ENCODE peak calls at places on chromosomes 11 and 22, in eight cellular contexts. V is ELR; U is colonic mucosa; X is HT-29; C is activated naive CD8-positive, alpha-beta T cell treated with anti-CD3 and anti-CD28 coated beads, Interleukin-2, amount 10 ng/mL, durations not matched to agents 7 days and 5 days; M is NCI-H510A treated with DMSO at 0.1 percent for 48 hours; F is lung; S is T-helper 9 cell. W is an unnamed sample.

GRCh38 chr11:61682093-61682732 is 2.0 kb downstream of the DAGLA start:
- DNase-seq in C (peak; percentile 28), F (no peak), V (peak; percentile 27), S (no peak), X (peak; percentile 50), U (peak; percentile 65), M (peak; percentile 44), W (no peak)

GRCh38 chr11:128235958-128236357 is 351.4 kb downstream of the ETS1 start:
- DNase-seq in X (no peak), V (no peak), C (no peak), U (no peak), M (peak; percentile 77), S (no peak), F (no peak), W (no peak)

GRCh38 chr11:11594162-11594561 is 27.6 kb downstream of the GALNT18 start:
- DNase-seq in U (no peak), X (no peak), C (no peak), F (no peak), S (no peak), V (no peak), M (no peak), W (no peak)

GRCh38 chr11:13664351-13664750 is 4.1 kb upstream of the FAR1 start:
- DNase-seq in S (no peak), V (no peak), U (no peak), F (no peak), X (no peak), C (no peak), M (no peak), W (no peak)

GRCh38 chr22:44671742-44672141 is 30.3 kb upstream of the PRR5 start:
- DNase-seq in M (peak; percentile 28), X (no peak), C (no peak), S (no peak), F (no peak), U (no peak), V (peak; percentile 23), W (peak; percentile 34)

GRCh38 chr11:36578458-36578857 is 10.7 kb downstream of the RAG1 start:
- DNase-seq in U (no peak), V (no peak), M (no peak), C (no peak), S (no peak), F (no peak), X (no peak), W (no peak)

GRCh38 chr22:19995611-19996339 is 20.8 kb downstream of the ARVCF start:
- DNase-seq in S (no peak), M (no peak), F (no peak), C (no peak), V (no peak), X (no peak), U (no peak), W (no peak)

GRCh38 chr22:48960981-48961655 is 866.6 kb downstream of the BRD1 start:
- DNase-seq in V (no peak), M (no peak), X (no peak), U (peak; percentile 7), C (no peak), S (no peak), F (peak; percentile 17), W (no peak)

GRCh38 chr11:75276696-75277095 is 36.1 kb downstream of the TPBGL start:
- DNase-seq in S (no peak), V (no peak), X (no peak), C (peak; percentile 28), F (no peak), U (no peak), M (peak; percentile 98), W (no peak)

GRCh38 chr11:111441443-111441842 is 62.4 kb upstream of the POU2AF1 start:
- DNase-seq in M (no peak), F (no peak), V (peak; percentile 80), C (no peak), X (no peak), S (no peak), U (no peak), W (no peak)